ENCODE peak calls at places on chromosomes 2 and 18, in five cellular contexts. P is psoas muscle, Q is astrocyte of the spinal cord, E is GM23338, J is cardiac muscle cell. X is an unnamed sample.

GRCh38 chr18:56872140-56872539 is 221.0 kb downstream of the WDR7 start:
- DNase-seq in E (no peak), Q (no peak), P (no peak), J (no peak), X (no peak)

GRCh38 chr2:156541229-156541628 is 105.0 kb downstream of the GPD2 start:
- DNase-seq in Q (no peak), E (no peak), J (no peak), P (no peak), X (no peak)

GRCh38 chr18:73881396-73881795 is 266.2 kb downstream of the FBXO15 start:
- DNase-seq in J (peak; percentile 34), E (no peak), P (no peak), Q (no peak), X (peak; percentile 11)

GRCh38 chr2:158412206-158412605 is 44.3 kb downstream of the CCDC148 start:
- DNase-seq in Q (peak; percentile 47), J (no peak), P (no peak), E (peak; percentile 37), X (peak; percentile 40)

GRCh38 chr2:46327627-46328026 is 30.4 kb downstream of the EPAS1 start:
- DNase-seq in E (no peak), J (no peak), P (no peak), Q (no peak), X (no peak)

GRCh38 chr2:202541137-202541536 is 93.6 kb upstream of the FAM117B start:
- DNase-seq in Q (no peak), P (no peak), J (peak; percentile 21), E (no peak), X (peak; percentile 25)

GRCh38 chr2:195648780-195649179 is 8.2 kb upstream of the SLC39A10 start:
- DNase-seq in Q (no peak), J (no peak), E (no peak), P (no peak), X (no peak)

GRCh38 chr2:195604723-195605122 is 52.3 kb upstream of the SLC39A10 start:
- DNase-seq in E (no peak), Q (no peak), P (no peak), J (no peak), X (no peak)

GRCh38 chr2:199064201-199064600 is 393.5 kb downstream of the SATB2 start:
- DNase-seq in P (no peak), Q (no peak), E (no peak), J (no peak), X (no peak)

GRCh38 chr2:127044977-127045654 is 61.8 kb downstream of the BIN1 start:
- DNase-seq in E (no peak), P (peak; percentile 70), Q (no peak), J (no peak), X (no peak)

GRCh38 chr2:191848771-191849726 is 2.2 kb upstream of the CAVIN2 start:
- DNase-seq in E (no peak), J (no peak), Q (no peak), P (no peak), X (no peak)

GRCh38 chr2:181458881-181459280 is 1.7 kb downstream of the ITGA4 start:
- DNase-seq in Q (no peak), P (no peak), J (no peak), E (no peak), X (no peak)
- H3K4me3 ChIP-seq in Q (peak overlapping the region; percentile 79), P (peak overlapping the region; percentile 59), J (no peak overlapping the region), E (no peak overlapping the region), X (peak overlapping the region; percentile 75)

DNA sequence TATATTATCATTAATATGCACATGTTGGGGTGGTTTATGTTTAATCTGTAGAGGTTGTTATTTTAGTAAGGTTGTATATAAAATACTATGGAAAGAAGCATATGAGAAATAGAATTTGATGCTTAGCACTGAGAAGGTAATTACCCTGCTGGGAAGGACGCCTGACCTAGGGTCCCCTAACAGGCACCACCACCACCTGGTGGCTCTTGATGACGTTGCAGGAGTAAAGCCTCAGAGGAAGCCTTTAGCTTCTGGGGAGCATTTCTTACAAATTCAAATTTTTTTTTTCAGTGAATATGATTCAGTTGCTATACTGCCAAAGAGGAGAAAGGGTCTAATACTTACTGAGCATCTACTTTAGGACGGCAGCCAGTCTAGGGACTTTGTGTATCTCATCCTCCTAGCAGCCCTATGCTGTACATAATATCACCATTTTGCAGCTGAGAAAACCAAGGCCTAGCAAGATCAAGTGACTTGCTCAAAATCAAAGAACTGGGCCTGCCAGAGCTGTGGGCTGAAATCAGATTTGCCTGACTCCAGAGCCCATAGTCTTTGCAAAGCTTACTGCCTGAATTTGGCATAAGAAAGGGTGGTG is 78.7 kb upstream of the GAREM1 start:
- DNase-seq in Q (peak; percentile 44), J (peak; percentile 64), P (no peak), E (peak; percentile 90), X (peak; percentile 67)
- TF ChIP-seq CTCF in Q (peak; percentile 84), J (peak; percentile 80), P (peak; percentile 64), E (peak; percentile 94), X (peak; percentile 86)

GRCh38 chr2:14633031-14633430 is 514 bp downstream of the LRATD1 start:
- DNase-seq in J (no peak), E (peak; percentile 30), P (peak; percentile 47), Q (no peak), X (no peak)

GRCh38 chr2:14634223-14634884 is 1.8 kb downstream of the LRATD1 start:
- DNase-seq in J (peak; percentile 45), P (peak; percentile 83), E (peak; percentile 89), Q (peak; percentile 80), X (peak; percentile 44)

GRCh38 chr2:14632133-14632936 is at the start of gene LRATD1:
- DNase-seq in P (peak; percentile 86), E (peak; percentile 97), Q (peak; percentile 86), J (peak; percentile 53), X (peak; percentile 17)

GRCh38 chr2:14634885-14635871 is 2.7 kb downstream of the LRATD1 start:
- DNase-seq in E (peak; percentile 81), J (peak; percentile 54), Q (peak; percentile 75), P (peak; percentile 65), X (peak; percentile 52)

GRCh38 chr2:14633451-14634211 is 1.1 kb downstream of the LRATD1 start:
- DNase-seq in P (peak; percentile 48), J (no peak), E (peak; percentile 11), Q (no peak), X (no peak)
- H3K4me3 ChIP-seq in P (peak overlapping the region; percentile 62), J (peak overlapping the region; percentile 36), E (peak overlapping the region; percentile 77), Q (peak overlapping the region; percentile 55), X (no peak overlapping the region)

DNA sequence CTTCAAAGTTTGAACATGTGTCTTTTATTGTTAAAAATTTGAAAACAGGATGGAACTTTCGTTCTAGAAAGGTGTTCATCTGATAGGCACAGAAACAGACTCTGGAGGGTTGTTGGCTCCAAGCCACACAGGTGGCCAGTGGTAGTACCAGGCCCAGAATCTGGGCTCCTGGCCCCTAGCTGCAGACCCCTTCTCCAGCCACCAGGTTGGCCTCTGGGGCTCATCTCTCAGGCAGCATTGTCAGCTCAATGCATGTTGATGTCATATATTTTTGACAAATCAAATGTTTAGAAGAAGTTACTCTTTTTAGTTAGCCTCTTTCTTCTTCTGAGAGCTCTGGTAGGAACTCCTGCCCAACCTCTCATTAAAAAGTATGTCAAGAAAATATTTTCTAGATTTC is 34.5 kb upstream of the CHRNA1 start:
- DNase-seq in Q (no peak), E (peak; percentile 36), P (no peak), J (no peak), X (no peak)
- TF ChIP-seq CTCF in Q (no peak), E (no peak), P (no peak), J (no peak), X (no peak)

GRCh38 chr18:8854962-8855361 is 149.6 kb downstream of the MTCL1 start:
- DNase-seq in J (no peak), P (no peak), E (no peak), Q (no peak), X (no peak)
- H3K4me3 ChIP-seq in J (no peak overlapping the region), P (no peak overlapping the region), E (no peak overlapping the region), Q (no peak overlapping the region), X (no peak overlapping the region)